ENCODE peak calls at places on chromosomes 11 and 22, in six cellular contexts. One of them, this sample, is unnamed.

GRCh38 chr11:67420646-67421420 is 5.4 kb downstream of the CARNS1 start:
- DNase-seq in HCT116: peak; percentile 81
- DNase-seq in GM23338: peak; percentile 96
- DNase-seq in PC-9: peak; percentile 83
- DNase-seq in PC-3: peak; percentile 98
- DNase-seq in hepatocyte: peak; percentile 99
- DNase-seq in this sample: peak; percentile 95

GRCh38 chr11:87352759-87353707 is 315.3 kb downstream of the TMEM135 start:
- DNase-seq in HCT116: peak; percentile 57
- DNase-seq in GM23338: peak; percentile 92
- DNase-seq in PC-9: peak; percentile 62
- DNase-seq in PC-3: peak; percentile 96
- DNase-seq in hepatocyte: peak; percentile 91
- DNase-seq in this sample: peak; percentile 91

GRCh38 chr11:112719736-112720525 is 241.3 kb upstream of the NCAM1 start:
- DNase-seq in HCT116: no peak
- DNase-seq in GM23338: no peak
- DNase-seq in PC-9: no peak
- DNase-seq in PC-3: no peak
- DNase-seq in hepatocyte: no peak
- DNase-seq in this sample: no peak

GRCh38 chr11:61102667-61103491 is 590 bp downstream of the CD5 start:
- DNase-seq in HCT116: no peak
- DNase-seq in GM23338: no peak
- DNase-seq in PC-9: no peak
- DNase-seq in PC-3: no peak
- DNase-seq in hepatocyte: no peak
- DNase-seq in this sample: no peak

GRCh38 chr11:72586591-72587090 is 87.6 kb downstream of the PDE2A start:
- DNase-seq in HCT116: no peak
- DNase-seq in GM23338: no peak
- DNase-seq in PC-9: no peak
- DNase-seq in PC-3: no peak
- DNase-seq in hepatocyte: no peak
- DNase-seq in this sample: no peak

GRCh38 chr22:40898850-40899357 is 37.0 kb upstream of the DNAJB7 start:
- DNase-seq in HCT116: peak; percentile 23
- DNase-seq in GM23338: peak; percentile 71
- DNase-seq in PC-9: peak; percentile 67
- DNase-seq in PC-3: peak; percentile 65
- DNase-seq in hepatocyte: peak; percentile 58
- DNase-seq in this sample: peak; percentile 78

GRCh38 chr22:41816871-41817270 is 16.0 kb upstream of the SREBF2 start:
- DNase-seq in HCT116: no peak
- DNase-seq in GM23338: no peak
- DNase-seq in PC-9: no peak
- DNase-seq in PC-3: no peak
- DNase-seq in hepatocyte: no peak
- DNase-seq in this sample: no peak

GRCh38 chr11:132898676-132899075 is 633.6 kb downstream of the OPCML start:
- DNase-seq in HCT116: no peak
- DNase-seq in GM23338: no peak
- DNase-seq in PC-9: no peak
- DNase-seq in PC-3: no peak
- DNase-seq in hepatocyte: no peak
- DNase-seq in this sample: no peak

GRCh38 chr22:43365715-43366440 is 22.7 kb upstream of the SCUBE1 start:
- DNase-seq in HCT116: no peak
- DNase-seq in GM23338: no peak
- DNase-seq in PC-9: no peak
- DNase-seq in PC-3: no peak
- DNase-seq in hepatocyte: no peak
- DNase-seq in this sample: no peak

GRCh38 chr11:80096736-80097135 is 655.9 kb upstream of the TENM4 start:
- DNase-seq in HCT116: no peak
- DNase-seq in GM23338: no peak
- DNase-seq in PC-9: no peak
- DNase-seq in PC-3: peak; percentile 41
- DNase-seq in hepatocyte: no peak
- DNase-seq in this sample: peak; percentile 56

DNA sequence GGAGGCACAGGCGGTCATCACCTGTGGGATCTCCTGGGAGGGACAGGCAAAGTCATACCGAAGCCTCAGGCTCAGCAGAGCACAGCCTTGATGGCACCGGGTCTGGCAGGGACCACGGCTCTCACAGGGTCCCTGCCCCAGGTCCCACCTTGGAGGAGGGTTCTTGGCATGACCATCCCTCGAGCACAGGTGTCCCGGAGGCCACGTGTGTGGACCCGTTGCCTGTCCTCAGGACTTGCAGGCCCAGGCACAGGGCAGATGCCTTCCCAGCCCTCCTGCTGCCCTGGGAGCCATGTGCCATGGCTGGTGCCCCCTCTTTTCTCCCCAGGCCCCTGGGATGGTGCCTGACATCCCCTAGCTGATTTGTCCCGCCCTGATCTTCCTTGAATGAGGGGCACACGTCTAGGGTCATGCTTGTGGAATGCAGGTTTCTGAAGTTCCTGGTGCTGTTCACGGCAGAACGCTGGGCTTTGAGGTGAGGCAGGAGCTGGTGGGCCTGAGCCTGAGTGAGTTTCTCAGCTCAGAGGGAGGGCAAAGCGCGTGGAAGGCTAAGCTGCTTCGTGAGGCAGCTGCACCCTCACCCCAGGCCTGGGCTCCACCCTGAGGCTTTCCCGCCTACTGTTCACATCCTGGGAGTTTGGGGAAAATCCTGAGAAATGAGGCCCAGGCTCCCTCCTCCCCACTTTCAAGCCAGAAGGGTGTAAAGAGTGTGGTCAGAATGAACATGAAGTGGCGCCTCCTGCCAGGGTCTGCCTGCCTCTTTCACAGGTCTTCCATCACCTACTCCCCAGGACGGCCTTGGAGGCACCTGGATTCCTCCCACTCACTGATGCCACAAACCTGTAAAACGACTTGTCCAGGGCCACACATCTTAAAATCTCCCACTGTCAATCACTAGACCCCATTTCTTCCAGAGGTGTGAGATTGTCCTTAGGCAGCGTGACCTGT is 325.8 kb upstream of the B3GAT1 start:
- DNase-seq in HCT116: no peak
- DNase-seq in GM23338: no peak
- DNase-seq in PC-9: no peak
- DNase-seq in PC-3: no peak
- DNase-seq in hepatocyte: no peak
- DNase-seq in this sample: no peak
- H3K4me1 ChIP-seq in HCT116: no peaks in the 10 kb centered on the region
- H3K4me1 ChIP-seq in GM23338: no peaks in the 10 kb centered on the region
- H3K4me1 ChIP-seq in PC-9: no peaks in the 10 kb centered on the region
- H3K4me1 ChIP-seq in PC-3: no peaks in the 10 kb centered on the region
- H3K4me1 ChIP-seq in hepatocyte: peaks cover 31% of the 10 kb centered on the region
- H3K4me1 ChIP-seq in this sample: no peaks in the 10 kb centered on the region

GRCh38 chr11:2484576-2485125 is 39.8 kb downstream of the KCNQ1 start:
- DNase-seq in HCT116: no peak
- DNase-seq in GM23338: no peak
- DNase-seq in PC-9: no peak
- DNase-seq in PC-3: no peak
- DNase-seq in hepatocyte: no peak
- DNase-seq in this sample: no peak
- H3K9me2 ChIP-seq in HCT116: no peaks in the 10 kb centered on the region
- H3K9me2 ChIP-seq in GM23338: peaks cover 3% of the 10 kb centered on the region
- H3K9me2 ChIP-seq in PC-9: no peaks in the 10 kb centered on the region
- H3K9me2 ChIP-seq in PC-3: no peaks in the 10 kb centered on the region
- H3K9me2 ChIP-seq in hepatocyte: no peaks in the 10 kb centered on the region
- H3K9me2 ChIP-seq in this sample: no peaks in the 10 kb centered on the region

DNA sequence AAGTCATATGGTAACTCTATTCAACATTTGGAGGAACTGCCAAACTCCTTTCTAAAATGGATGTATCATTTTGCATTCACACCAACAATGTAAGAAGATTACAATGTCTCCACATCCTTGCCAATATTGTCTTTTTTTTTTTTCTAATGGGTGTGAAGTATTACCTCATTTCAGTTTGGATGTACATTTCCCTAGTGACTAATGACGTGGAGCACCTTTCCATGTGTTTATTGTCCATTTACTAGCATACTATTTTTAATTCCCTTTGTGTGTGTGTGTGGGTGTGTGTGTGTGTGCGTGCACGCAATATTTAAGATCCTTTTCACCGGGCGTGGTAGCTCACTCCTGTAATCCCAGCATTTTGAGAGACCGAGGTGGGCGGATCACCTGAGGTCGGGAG is 62.7 kb downstream of the APOL3 start:
- DNase-seq in HCT116: no peak
- DNase-seq in GM23338: no peak
- DNase-seq in PC-9: no peak
- DNase-seq in PC-3: no peak
- DNase-seq in hepatocyte: no peak
- DNase-seq in this sample: no peak
- TF ChIP-seq EZH2 in HCT116: no peak
- TF ChIP-seq EZH2 in GM23338: no peak
- TF ChIP-seq EZH2 in PC-9: no peak
- TF ChIP-seq EZH2 in PC-3: no peak
- TF ChIP-seq EZH2 in hepatocyte: no peak
- TF ChIP-seq EZH2 in this sample: no peak

GRCh38 chr22:19139001-19139356 is 5.5 kb downstream of the ESS2 start:
- DNase-seq in HCT116: no peak
- DNase-seq in GM23338: no peak
- DNase-seq in PC-9: no peak
- DNase-seq in PC-3: no peak
- DNase-seq in hepatocyte: no peak
- DNase-seq in this sample: no peak

GRCh38 chr22:19143212-19143611 is 1.2 kb downstream of the ESS2 start:
- DNase-seq in HCT116: no peak
- DNase-seq in GM23338: no peak
- DNase-seq in PC-9: no peak
- DNase-seq in PC-3: no peak
- DNase-seq in hepatocyte: no peak
- DNase-seq in this sample: no peak

GRCh38 chr22:19143967-19144400 is 467 bp downstream of the ESS2 start:
- DNase-seq in HCT116: no peak
- DNase-seq in GM23338: no peak
- DNase-seq in PC-9: no peak
- DNase-seq in PC-3: no peak
- DNase-seq in hepatocyte: no peak
- DNase-seq in this sample: peak; percentile 71

GRCh38 chr22:19139974-19140373 is 4.5 kb downstream of the ESS2 start:
- DNase-seq in HCT116: no peak
- DNase-seq in GM23338: no peak
- DNase-seq in PC-9: no peak
- DNase-seq in PC-3: no peak
- DNase-seq in hepatocyte: no peak
- DNase-seq in this sample: no peak

GRCh38 chr22:19142394-19142793 is 2.1 kb downstream of the ESS2 start:
- DNase-seq in HCT116: no peak
- DNase-seq in GM23338: no peak
- DNase-seq in PC-9: no peak
- DNase-seq in PC-3: no peak
- DNase-seq in hepatocyte: peak; percentile 2
- DNase-seq in this sample: no peak
- H3K4me1 ChIP-seq in HCT116: peaks cover 11% of the 10 kb centered on the region
- H3K4me1 ChIP-seq in GM23338: peaks cover 4% of the 10 kb centered on the region
- H3K4me1 ChIP-seq in PC-9: peaks cover 5% of the 10 kb centered on the region
- H3K4me1 ChIP-seq in PC-3: no peaks in the 10 kb centered on the region
- H3K4me1 ChIP-seq in hepatocyte: no peaks in the 10 kb centered on the region
- H3K4me1 ChIP-seq in this sample: peaks cover 7% of the 10 kb centered on the region

DNA sequence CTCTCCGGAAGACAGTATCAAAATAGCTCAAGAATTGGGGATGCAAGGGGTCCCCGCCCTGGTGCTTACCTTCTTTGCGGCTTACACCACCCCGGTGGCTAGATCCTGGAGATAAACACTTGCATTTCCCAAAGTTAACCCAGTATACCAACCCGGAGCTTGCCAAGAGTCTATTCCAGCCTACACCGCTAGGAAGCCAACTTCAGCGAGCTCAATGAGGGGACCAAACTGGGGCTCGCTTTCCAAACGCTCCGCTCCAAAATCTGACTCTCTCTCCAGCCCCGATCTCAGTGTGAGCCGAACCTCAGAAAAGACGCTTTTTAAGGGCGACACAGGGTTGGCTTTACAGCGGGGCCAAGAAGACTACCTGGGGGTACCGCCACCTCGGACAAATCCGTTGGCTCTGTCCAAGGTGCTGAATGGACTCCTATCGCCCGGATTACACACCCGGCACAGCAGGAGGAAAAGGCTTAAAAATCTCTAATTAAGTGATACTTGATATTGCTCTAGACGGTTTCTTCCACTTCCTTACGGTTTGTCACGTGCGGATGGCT is 20.1 kb upstream of the BDNF start:
- DNase-seq in HCT116: no peak
- DNase-seq in GM23338: peak; percentile 96
- DNase-seq in PC-9: no peak
- DNase-seq in PC-3: peak; percentile 28
- DNase-seq in hepatocyte: peak; percentile 86
- DNase-seq in this sample: peak; percentile 77
- H3K9me2 ChIP-seq in HCT116: no peaks in the 10 kb centered on the region
- H3K9me2 ChIP-seq in GM23338: no peaks in the 10 kb centered on the region
- H3K9me2 ChIP-seq in PC-9: no peaks in the 10 kb centered on the region
- H3K9me2 ChIP-seq in PC-3: no peaks in the 10 kb centered on the region
- H3K9me2 ChIP-seq in hepatocyte: no peaks in the 10 kb centered on the region
- H3K9me2 ChIP-seq in this sample: no peaks in the 10 kb centered on the region

GRCh38 chr11:28303477-28304191 is 195.4 kb downstream of the METTL15 start:
- DNase-seq in HCT116: no peak
- DNase-seq in GM23338: no peak
- DNase-seq in PC-9: peak; percentile 54
- DNase-seq in PC-3: peak; percentile 50
- DNase-seq in hepatocyte: no peak
- DNase-seq in this sample: peak; percentile 10
- TF ChIP-seq EZH2 in HCT116: no peak
- TF ChIP-seq EZH2 in GM23338: no peak
- TF ChIP-seq EZH2 in PC-9: no peak
- TF ChIP-seq EZH2 in PC-3: no peak
- TF ChIP-seq EZH2 in hepatocyte: no peak
- TF ChIP-seq EZH2 in this sample: no peak

GRCh38 chr11:74809820-74810219 is 61.2 kb downstream of the RNF169 start:
- DNase-seq in HCT116: no peak
- DNase-seq in GM23338: no peak
- DNase-seq in PC-9: no peak
- DNase-seq in PC-3: no peak
- DNase-seq in hepatocyte: no peak
- DNase-seq in this sample: no peak
- H3K4me1 ChIP-seq in HCT116: peaks cover 9% of the 10 kb centered on the region
- H3K4me1 ChIP-seq in GM23338: no peaks in the 10 kb centered on the region
- H3K4me1 ChIP-seq in PC-9: peaks cover 12% of the 10 kb centered on the region
- H3K4me1 ChIP-seq in PC-3: peaks cover 8% of the 10 kb centered on the region
- H3K4me1 ChIP-seq in hepatocyte: no peaks in the 10 kb centered on the region
- H3K4me1 ChIP-seq in this sample: no peaks in the 10 kb centered on the region